ENCODE peak calls at places on chromosomes 5 and 9, in six cellular contexts. N is sigmoid colon, Q is A172, D is left ventricle myocardium superior, Y is psoas muscle, M is spleen. G is an unnamed sample.

GRCh38 chr9:134835455-134835854 is 45.2 kb upstream of the FCN2 start:
- DNase-seq in N (peak), Q (no peak), D (peak), Y (peak), M (no peak), G (peak)

GRCh38 chr9:134453776-134454175 is 127.5 kb downstream of the RXRA start:
- DNase-seq in N (no peak), Q (no peak), D (peak), Y (no peak), M (no peak), G (no peak)

GRCh38 chr5:66945389-66946349 is 250.9 kb downstream of the CD180 start:
- DNase-seq in N (no peak), Q (no peak), D (no peak), Y (no peak), M (no peak), G (no peak)

GRCh38 chr5:177049285-177049684 is 26.8 kb downstream of the ZNF346 start:
- DNase-seq in N (no peak), Q (no peak), D (no peak), Y (no peak), M (no peak), G (no peak)

GRCh38 chr5:98504488-98504887 is 269.0 kb upstream of the RGMB start:
- DNase-seq in N (no peak), Q (no peak), D (no peak), Y (no peak), M (no peak), G (no peak)

GRCh38 chr5:173974688-173975239 is 14.2 kb upstream of the C5orf47 start:
- DNase-seq in N (no peak), Q (no peak), D (no peak), Y (no peak), M (no peak), G (no peak)

GRCh38 chr9:135254176-135255032 is 166.9 kb downstream of the OLFM1 start:
- DNase-seq in N (peak), Q (no peak), D (peak), Y (peak), M (peak), G (peak)

GRCh38 chr9:131627326-131627845 is 82.1 kb downstream of the PRRT1B start:
- DNase-seq in N (no peak), Q (no peak), D (no peak), Y (no peak), M (peak), G (peak)

GRCh38 chr9:134656334-134657034 is 14.9 kb downstream of the COL5A1 start:
- DNase-seq in N (peak), Q (peak), D (peak), Y (peak), M (peak), G (no peak)

GRCh38 chr5:179160584-179160983 is 100.4 kb downstream of the ZNF354C start:
- DNase-seq in N (peak), Q (peak), D (no peak), Y (no peak), M (no peak), G (no peak)

GRCh38 chr9:114786251-114786650 is 19.6 kb downstream of the TNFSF15 start:
- DNase-seq in N (no peak), Q (no peak), D (no peak), Y (no peak), M (no peak), G (no peak)

GRCh38 chr9:136381311-136381710 is 7.8 kb upstream of the CARD9 start:
- DNase-seq in N (no peak), Q (no peak), D (peak), Y (no peak), M (no peak), G (no peak)

GRCh38 chr5:179343902-179344300 is 1.4 kb downstream of the ADAMTS2 start:
- DNase-seq in N (no peak), Q (no peak), D (peak), Y (peak), M (peak), G (peak)

GRCh38 chr9:2615532-2615931 is 6.1 kb upstream of the VLDLR start:
- DNase-seq in N (no peak), Q (no peak), D (no peak), Y (no peak), M (no peak), G (no peak)

GRCh38 chr5:83556190-83556589 is 84.6 kb downstream of the VCAN start:
- DNase-seq in N (no peak), Q (no peak), D (no peak), Y (no peak), M (no peak), G (no peak)

GRCh38 chr5:112694853-112695709 is 42.6 kb upstream of the APC start:
- DNase-seq in N (no peak), Q (peak), D (no peak), Y (no peak), M (no peak), G (no peak)

GRCh38 chr5:176965633-176966032 is 40.9 kb downstream of the UIMC1 start:
- DNase-seq in N (no peak), Q (no peak), D (no peak), Y (no peak), M (no peak), G (no peak)

GRCh38 chr5:32095261-32095671 is 78.9 kb downstream of the GOLPH3 start:
- DNase-seq in N (no peak), Q (no peak), D (no peak), Y (no peak), M (no peak), G (no peak)

GRCh38 chr5:143153332-143154119 is 250.0 kb downstream of the NR3C1 start:
- DNase-seq in N (peak), Q (no peak), D (peak), Y (peak), M (no peak), G (peak)

GRCh38 chr9:12777149-12778010 is 2.6 kb downstream of the LURAP1L start:
- DNase-seq in N (no peak), Q (no peak), D (no peak), Y (no peak), M (no peak), G (no peak)

GRCh38 chr5:142221091-142221860 is 103.5 kb downstream of the SPRY4 start:
- DNase-seq in N (no peak), Q (no peak), D (no peak), Y (no peak), M (no peak), G (no peak)

GRCh38 chr5:116859666-116860320 is 285.2 kb upstream of the SEMA6A start:
- DNase-seq in N (no peak), Q (no peak), D (no peak), Y (no peak), M (no peak), G (no peak)

GRCh38 chr9:12539602-12540001 is 153.6 kb upstream of the TYRP1 start:
- DNase-seq in N (no peak), Q (no peak), D (no peak), Y (no peak), M (no peak), G (no peak)

GRCh38 chr5:119537704-119538103 is 85.4 kb downstream of the HSD17B4 start:
- DNase-seq in N (no peak), Q (peak), D (no peak), Y (no peak), M (no peak), G (no peak)

GRCh38 chr9:70983723-70984280 is 137.6 kb downstream of the TRPM3 start:
- DNase-seq in N (no peak), Q (no peak), D (no peak), Y (no peak), M (no peak), G (no peak)

GRCh38 chr9:124078641-124079040 is 67.1 kb downstream of the LHX2 start:
- DNase-seq in N (no peak), Q (peak), D (no peak), Y (no peak), M (no peak), G (no peak)

GRCh38 chr5:177468329-177469058 is 4.9 kb downstream of the DBN1 start:
- DNase-seq in N (peak), Q (peak), D (peak), Y (peak), M (no peak), G (no peak)

GRCh38 chr5:39948867-39949468 is 524.2 kb upstream of the DAB2 start:
- DNase-seq in N (peak), Q (peak), D (no peak), Y (no peak), M (no peak), G (no peak)

GRCh38 chr5:72606525-72606924 is 99.3 kb upstream of the ZNF366 start:
- DNase-seq in N (no peak), Q (no peak), D (no peak), Y (no peak), M (no peak), G (no peak)

GRCh38 chr5:97182571-97183099 is 412 bp downstream of the RIOK2 start:
- DNase-seq in N (no peak), Q (peak), D (no peak), Y (no peak), M (no peak), G (no peak)

GRCh38 chr9:2351324-2351723 is 270.3 kb upstream of the VLDLR start:
- DNase-seq in N (no peak), Q (no peak), D (no peak), Y (no peak), M (no peak), G (no peak)

GRCh38 chr5:164051745-164052144 is 546.3 kb downstream of the MAT2B start:
- DNase-seq in N (no peak), Q (no peak), D (no peak), Y (no peak), M (no peak), G (no peak)

GRCh38 chr9:16387382-16387781 is 483.1 kb downstream of the BNC2 start:
- DNase-seq in N (no peak), Q (no peak), D (no peak), Y (no peak), M (no peak), G (no peak)

GRCh38 chr5:142000709-142001484 is 11.9 kb downstream of the GNPDA1 start:
- DNase-seq in N (no peak), Q (no peak), D (no peak), Y (no peak), M (no peak), G (no peak)

GRCh38 chr9:124220551-124221451 is 36.9 kb upstream of the NEK6 start:
- DNase-seq in N (peak), Q (peak), D (no peak), Y (no peak), M (peak), G (peak)